ENCODE peak calls at places on chromosomes 3 and 15, in ten cellular contexts. C, Z, I, D, H, K, V, U, B and G are unnamed samples.

GRCh38 chr15:72229076-72229946 is 1.7 kb downstream of the PKM start:
- DNase-seq in C (peak), Z (no peak), I (no peak), D (no peak), H (peak), K (no peak), V (no peak), U (no peak), B (peak), G (peak)

GRCh38 chr15:23574742-23575141 is 9.3 kb downstream of the MKRN3 start:
- DNase-seq in C (no peak), Z (no peak), I (no peak), D (no peak), H (no peak), K (no peak), V (no peak), U (no peak), B (no peak), G (no peak)

GRCh38 chr3:15805756-15806266 is 8.0 kb upstream of the ANKRD28 start:
- DNase-seq in C (no peak), Z (no peak), I (no peak), D (peak), H (peak), K (no peak), V (no peak), U (peak), B (no peak), G (no peak)

GRCh38 chr3:184335661-184336483 is 1.5 kb upstream of the FAM131A start:
- DNase-seq in C (peak), Z (peak), I (peak), D (peak), H (no peak), K (peak), V (peak), U (peak), B (peak), G (peak)

GRCh38 chr3:125150525-125151436 is 61.8 kb downstream of the SLC12A8 start:
- DNase-seq in C (peak), Z (no peak), I (no peak), D (peak), H (peak), K (no peak), V (peak), U (peak), B (peak), G (no peak)

GRCh38 chr15:86493884-86494283 is 414.2 kb downstream of the AGBL1 start:
- DNase-seq in C (no peak), Z (no peak), I (no peak), D (no peak), H (no peak), K (no peak), V (no peak), U (peak), B (no peak), G (no peak)

GRCh38 chr3:133269393-133269792 is 130.5 kb upstream of the BFSP2 start:
- DNase-seq in C (no peak), Z (no peak), I (no peak), D (no peak), H (no peak), K (no peak), V (no peak), U (no peak), B (no peak), G (no peak)

GRCh38 chr3:28840976-28841376 is 439.9 kb upstream of the RBMS3 start:
- DNase-seq in C (peak), Z (no peak), I (no peak), D (peak), H (no peak), K (no peak), V (no peak), U (peak), B (no peak), G (no peak)

GRCh38 chr3:113117511-113118302 is 93.7 kb upstream of the BOC start:
- DNase-seq in C (no peak), Z (no peak), I (no peak), D (no peak), H (no peak), K (no peak), V (no peak), U (peak), B (no peak), G (no peak)

GRCh38 chr3:120437559-120437958 is 13.2 kb downstream of the FSTL1 start:
- DNase-seq in C (no peak), Z (no peak), I (no peak), D (no peak), H (no peak), K (no peak), V (no peak), U (no peak), B (no peak), G (no peak)

GRCh38 chr3:27729325-27729724 is 7.2 kb upstream of the EOMES start:
- DNase-seq in C (no peak), Z (no peak), I (no peak), D (no peak), H (no peak), K (no peak), V (peak), U (no peak), B (no peak), G (no peak)

GRCh38 chr15:66822576-66822975 is 120.5 kb downstream of the SMAD6 start:
- DNase-seq in C (no peak), Z (no peak), I (no peak), D (no peak), H (no peak), K (no peak), V (no peak), U (no peak), B (no peak), G (no peak)

GRCh38 chr3:49238274-49239127 is 38.5 kb downstream of the C3orf62 start:
- DNase-seq in C (no peak), Z (no peak), I (no peak), D (no peak), H (peak), K (no peak), V (no peak), U (no peak), B (no peak), G (peak)

GRCh38 chr15:100335335-100335999 is 6.3 kb downstream of the ADAMTS17 start:
- DNase-seq in C (no peak), Z (no peak), I (no peak), D (no peak), H (no peak), K (no peak), V (no peak), U (no peak), B (no peak), G (no peak)

GRCh38 chr3:128473180-128473519 is 6.5 kb upstream of the DNAJB8 start:
- DNase-seq in C (no peak), Z (no peak), I (no peak), D (no peak), H (no peak), K (no peak), V (peak), U (no peak), B (no peak), G (no peak)

GRCh38 chr3:66378256-66378655 is 122.6 kb downstream of the LRIG1 start:
- DNase-seq in C (peak), Z (peak), I (no peak), D (no peak), H (peak), K (no peak), V (peak), U (no peak), B (peak), G (no peak)

GRCh38 chr15:39843561-39843960 is 60.9 kb upstream of the FSIP1 start:
- DNase-seq in C (no peak), Z (no peak), I (no peak), D (no peak), H (no peak), K (no peak), V (no peak), U (no peak), B (no peak), G (no peak)

GRCh38 chr15:50854594-50855490 is 53.6 kb upstream of the AP4E1 start:
- DNase-seq in C (no peak), Z (no peak), I (no peak), D (peak), H (no peak), K (no peak), V (no peak), U (no peak), B (no peak), G (no peak)

GRCh38 chr3:179713643-179714090 is 60.8 kb downstream of the USP13 start:
- DNase-seq in C (no peak), Z (no peak), I (no peak), D (no peak), H (no peak), K (no peak), V (no peak), U (peak), B (no peak), G (no peak)

GRCh38 chr15:65957451-65957850 is 88.2 kb downstream of the RAB11A start:
- DNase-seq in C (no peak), Z (no peak), I (no peak), D (no peak), H (no peak), K (no peak), V (no peak), U (no peak), B (no peak), G (no peak)

GRCh38 chr3:41961061-41961749 is 698 bp downstream of the ULK4 start:
- DNase-seq in C (peak), Z (peak), I (no peak), D (peak), H (peak), K (peak), V (peak), U (peak), B (peak), G (peak)